ENCODE peak calls at places on chromosomes 1 and 21, in five cellular contexts. One of them, this sample, is unnamed.

GRCh38 chr21:45644041-45644906 is 749 bp downstream of the PCBP3 start:
- DNase-seq in WTC11: no peak
- DNase-seq in T-helper 1 cell: no peak
- DNase-seq in aorta: no peak
- DNase-seq in NCI-H1105: peak; percentile 9
- DNase-seq in this sample: no peak

GRCh38 chr1:97989094-97989680 is 68.4 kb upstream of the DPYD start:
- DNase-seq in WTC11: no peak
- DNase-seq in T-helper 1 cell: no peak
- DNase-seq in aorta: no peak
- DNase-seq in NCI-H1105: no peak
- DNase-seq in this sample: no peak

GRCh38 chr21:31346256-31346821 is 2.3 kb upstream of the TIAM1 start:
- DNase-seq in WTC11: no peak
- DNase-seq in T-helper 1 cell: no peak
- DNase-seq in aorta: no peak
- DNase-seq in NCI-H1105: no peak
- DNase-seq in this sample: no peak

GRCh38 chr1:228374711-228375577 is 31.7 kb downstream of the TRIM11 start:
- DNase-seq in WTC11: no peak
- DNase-seq in T-helper 1 cell: no peak
- DNase-seq in aorta: peak; percentile 94
- DNase-seq in NCI-H1105: no peak
- DNase-seq in this sample: no peak

GRCh38 chr1:108897865-108898720 is 21.3 kb downstream of the GPSM2 start:
- DNase-seq in WTC11: no peak
- DNase-seq in T-helper 1 cell: no peak
- DNase-seq in aorta: no peak
- DNase-seq in NCI-H1105: peak; percentile 56
- DNase-seq in this sample: peak; percentile 32

GRCh38 chr1:22268327-22268726 is 125.4 kb upstream of the WNT4 start:
- DNase-seq in WTC11: no peak
- DNase-seq in T-helper 1 cell: no peak
- DNase-seq in aorta: no peak
- DNase-seq in NCI-H1105: no peak
- DNase-seq in this sample: no peak

GRCh38 chr1:176559474-176560390 is 96.8 kb downstream of the PAPPA2 start:
- DNase-seq in WTC11: peak; percentile 66
- DNase-seq in T-helper 1 cell: no peak
- DNase-seq in aorta: no peak
- DNase-seq in NCI-H1105: peak; percentile 13
- DNase-seq in this sample: peak; percentile 29

GRCh38 chr1:221845650-221846371 is 103.9 kb upstream of the DUSP10 start:
- DNase-seq in WTC11: no peak
- DNase-seq in T-helper 1 cell: no peak
- DNase-seq in aorta: no peak
- DNase-seq in NCI-H1105: peak; percentile 37
- DNase-seq in this sample: peak; percentile 69

GRCh38 chr21:29114765-29115164 is 15.7 kb upstream of the MAP3K7CL start:
- DNase-seq in WTC11: no peak
- DNase-seq in T-helper 1 cell: no peak
- DNase-seq in aorta: no peak
- DNase-seq in NCI-H1105: no peak
- DNase-seq in this sample: no peak

GRCh38 chr1:222697858-222698257 is 14.4 kb downstream of the AIDA start:
- DNase-seq in WTC11: no peak
- DNase-seq in T-helper 1 cell: no peak
- DNase-seq in aorta: no peak
- DNase-seq in NCI-H1105: no peak
- DNase-seq in this sample: no peak

GRCh38 chr1:183461350-183461749 is 10.9 kb upstream of the SMG7 start:
- DNase-seq in WTC11: no peak
- DNase-seq in T-helper 1 cell: no peak
- DNase-seq in aorta: no peak
- DNase-seq in NCI-H1105: no peak
- DNase-seq in this sample: no peak

GRCh38 chr1:160830321-160831153 is 32.1 kb downstream of the CD244 start:
- DNase-seq in WTC11: peak; percentile 91
- DNase-seq in T-helper 1 cell: peak; percentile 31
- DNase-seq in aorta: no peak
- DNase-seq in NCI-H1105: peak; percentile 15
- DNase-seq in this sample: no peak